ENCODE peak calls at places on chromosomes 5 and 9, in four cellular contexts. One of them, this sample, is unnamed.

GRCh38 chr5:39266442-39266841 is 47.1 kb upstream of the FYB1 start:
- DNase-seq in AG09319: no peak
- DNase-seq in cardiac fibroblast: no peak
- DNase-seq in B cell: no peak
- DNase-seq in this sample: no peak

GRCh38 chr5:139636975-139637408 is 11.2 kb upstream of the CXXC5 start:
- DNase-seq in AG09319: no peak
- DNase-seq in cardiac fibroblast: no peak
- DNase-seq in B cell: no peak
- DNase-seq in this sample: no peak

GRCh38 chr9:35611230-35611797 is 6.3 kb downstream of the TESK1 start:
- DNase-seq in AG09319: no peak
- DNase-seq in cardiac fibroblast: peak; percentile 63
- DNase-seq in B cell: peak; percentile 73
- DNase-seq in this sample: no peak

GRCh38 chr9:110050925-110051355 is 157.0 kb downstream of the C9orf152 start:
- DNase-seq in AG09319: peak; percentile 79
- DNase-seq in cardiac fibroblast: peak; percentile 88
- DNase-seq in B cell: no peak
- DNase-seq in this sample: no peak

GRCh38 chr5:57171818-57172465 is 1.9 kb upstream of the GPBP1 start:
- DNase-seq in AG09319: no peak
- DNase-seq in cardiac fibroblast: no peak
- DNase-seq in B cell: no peak
- DNase-seq in this sample: no peak

GRCh38 chr9:136081826-136082495 is 13.1 kb downstream of the NACC2 start:
- DNase-seq in AG09319: no peak
- DNase-seq in cardiac fibroblast: no peak
- DNase-seq in B cell: no peak
- DNase-seq in this sample: no peak

GRCh38 chr5:180909782-180910181 is 10.8 kb downstream of the BTNL8 start:
- DNase-seq in AG09319: no peak
- DNase-seq in cardiac fibroblast: no peak
- DNase-seq in B cell: no peak
- DNase-seq in this sample: no peak

GRCh38 chr5:42582723-42583122 is 159.5 kb downstream of the GHR start:
- DNase-seq in AG09319: no peak
- DNase-seq in cardiac fibroblast: no peak
- DNase-seq in B cell: no peak
- DNase-seq in this sample: no peak

GRCh38 chr9:117104972-117105495 is 309.8 kb downstream of the ASTN2 start:
- DNase-seq in AG09319: no peak
- DNase-seq in cardiac fibroblast: peak; percentile 7
- DNase-seq in B cell: no peak
- DNase-seq in this sample: no peak

GRCh38 chr5:76620166-76620565 is 3.0 kb downstream of the F2RL2 start:
- DNase-seq in AG09319: no peak
- DNase-seq in cardiac fibroblast: no peak
- DNase-seq in B cell: no peak
- DNase-seq in this sample: no peak

GRCh38 chr5:38710616-38711015 is 135.2 kb upstream of the OSMR start:
- DNase-seq in AG09319: no peak
- DNase-seq in cardiac fibroblast: no peak
- DNase-seq in B cell: no peak
- DNase-seq in this sample: no peak

GRCh38 chr5:159905496-159905895 is 10.8 kb upstream of the ADRA1B start:
- DNase-seq in AG09319: no peak
- DNase-seq in cardiac fibroblast: no peak
- DNase-seq in B cell: no peak
- DNase-seq in this sample: no peak

GRCh38 chr5:76256116-76256889 is 146.8 kb upstream of the IQGAP2 start:
- DNase-seq in AG09319: peak; percentile 29
- DNase-seq in cardiac fibroblast: peak; percentile 76
- DNase-seq in B cell: peak; percentile 72
- DNase-seq in this sample: no peak

GRCh38 chr9:7325980-7326379 is 473.6 kb downstream of the DMAC1 start:
- DNase-seq in AG09319: no peak
- DNase-seq in cardiac fibroblast: peak; percentile 26
- DNase-seq in B cell: no peak
- DNase-seq in this sample: no peak

GRCh38 chr5:133749331-133749985 is 137.1 kb upstream of the FSTL4 start:
- DNase-seq in AG09319: no peak
- DNase-seq in cardiac fibroblast: no peak
- DNase-seq in B cell: peak; percentile 32
- DNase-seq in this sample: no peak

GRCh38 chr9:37914701-37915358 is 10.9 kb upstream of the SLC25A51 start:
- DNase-seq in AG09319: no peak
- DNase-seq in cardiac fibroblast: no peak
- DNase-seq in B cell: no peak
- DNase-seq in this sample: no peak

GRCh38 chr9:136997830-136998234 is 1.5 kb upstream of the CLIC3 start:
- DNase-seq in AG09319: no peak
- DNase-seq in cardiac fibroblast: no peak
- DNase-seq in B cell: no peak
- DNase-seq in this sample: no peak

GRCh38 chr9:76433851-76434250 is 25.1 kb upstream of the GCNT1 start:
- DNase-seq in AG09319: no peak
- DNase-seq in cardiac fibroblast: peak; percentile 20
- DNase-seq in B cell: no peak
- DNase-seq in this sample: no peak

GRCh38 chr5:141680751-141681201 is 1.3 kb downstream of the ARAP3 start:
- DNase-seq in AG09319: no peak
- DNase-seq in cardiac fibroblast: peak; percentile 73
- DNase-seq in B cell: no peak
- DNase-seq in this sample: no peak

GRCh38 chr5:144249755-144250464 is 79.2 kb downstream of the KCTD16 start:
- DNase-seq in AG09319: no peak
- DNase-seq in cardiac fibroblast: no peak
- DNase-seq in B cell: no peak
- DNase-seq in this sample: no peak

GRCh38 chr5:119746984-119747383 is 117.6 kb downstream of the FAM170A start:
- DNase-seq in AG09319: no peak
- DNase-seq in cardiac fibroblast: no peak
- DNase-seq in B cell: no peak
- DNase-seq in this sample: no peak

GRCh38 chr5:119745976-119746375 is 116.6 kb downstream of the FAM170A start:
- DNase-seq in AG09319: no peak
- DNase-seq in cardiac fibroblast: no peak
- DNase-seq in B cell: no peak
- DNase-seq in this sample: no peak

GRCh38 chr5:119742311-119742710 is 113.0 kb downstream of the FAM170A start:
- DNase-seq in AG09319: no peak
- DNase-seq in cardiac fibroblast: no peak
- DNase-seq in B cell: no peak
- DNase-seq in this sample: no peak

GRCh38 chr5:119743927-119744326 is 114.6 kb downstream of the FAM170A start:
- DNase-seq in AG09319: no peak
- DNase-seq in cardiac fibroblast: peak; percentile 41
- DNase-seq in B cell: no peak
- DNase-seq in this sample: no peak
- TF ChIP-seq CTCF in AG09319: no peak
- TF ChIP-seq CTCF in cardiac fibroblast: peak; percentile 30
- TF ChIP-seq CTCF in B cell: peak; percentile 72
- TF ChIP-seq CTCF in this sample: peak; percentile 35

DNA sequence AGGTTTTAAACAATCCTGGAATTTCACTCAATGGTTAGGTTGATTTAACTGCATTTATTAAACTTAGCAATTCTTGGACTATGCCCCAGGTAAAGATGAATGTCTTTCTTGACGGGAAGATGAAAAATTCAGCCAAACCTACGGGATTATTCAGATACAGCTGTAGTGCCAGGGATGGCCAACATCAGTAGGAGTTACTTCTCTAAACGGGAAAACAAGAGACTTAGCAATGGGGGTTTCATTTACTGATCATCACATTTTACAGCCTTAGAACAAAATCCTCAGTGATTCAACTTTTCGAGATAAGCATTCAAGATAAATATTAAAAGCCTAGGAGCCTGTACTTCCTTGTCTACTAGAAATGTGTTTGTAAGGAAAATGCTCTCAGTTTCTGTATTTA is 46.1 kb downstream of the S1PR3 start:
- DNase-seq in AG09319: no peak
- DNase-seq in cardiac fibroblast: peak; percentile 34
- DNase-seq in B cell: no peak
- DNase-seq in this sample: no peak
- TF ChIP-seq CTCF in AG09319: no peak
- TF ChIP-seq CTCF in cardiac fibroblast: no peak
- TF ChIP-seq CTCF in B cell: no peak
- TF ChIP-seq CTCF in this sample: no peak

GRCh38 chr9:123401879-123402513 is 46.0 kb downstream of the CRB2 start:
- DNase-seq in AG09319: peak; percentile 12
- DNase-seq in cardiac fibroblast: peak; percentile 68
- DNase-seq in B cell: no peak
- DNase-seq in this sample: no peak

GRCh38 chr9:123402981-123403509 is 47.0 kb downstream of the CRB2 start:
- DNase-seq in AG09319: no peak
- DNase-seq in cardiac fibroblast: no peak
- DNase-seq in B cell: no peak
- DNase-seq in this sample: no peak

GRCh38 chr9:123400926-123401503 is 45.0 kb downstream of the CRB2 start:
- DNase-seq in AG09319: no peak
- DNase-seq in cardiac fibroblast: no peak
- DNase-seq in B cell: no peak
- DNase-seq in this sample: no peak

GRCh38 chr9:123397975-123398374 is 42.0 kb downstream of the CRB2 start:
- DNase-seq in AG09319: no peak
- DNase-seq in cardiac fibroblast: no peak
- DNase-seq in B cell: no peak
- DNase-seq in this sample: no peak

DNA sequence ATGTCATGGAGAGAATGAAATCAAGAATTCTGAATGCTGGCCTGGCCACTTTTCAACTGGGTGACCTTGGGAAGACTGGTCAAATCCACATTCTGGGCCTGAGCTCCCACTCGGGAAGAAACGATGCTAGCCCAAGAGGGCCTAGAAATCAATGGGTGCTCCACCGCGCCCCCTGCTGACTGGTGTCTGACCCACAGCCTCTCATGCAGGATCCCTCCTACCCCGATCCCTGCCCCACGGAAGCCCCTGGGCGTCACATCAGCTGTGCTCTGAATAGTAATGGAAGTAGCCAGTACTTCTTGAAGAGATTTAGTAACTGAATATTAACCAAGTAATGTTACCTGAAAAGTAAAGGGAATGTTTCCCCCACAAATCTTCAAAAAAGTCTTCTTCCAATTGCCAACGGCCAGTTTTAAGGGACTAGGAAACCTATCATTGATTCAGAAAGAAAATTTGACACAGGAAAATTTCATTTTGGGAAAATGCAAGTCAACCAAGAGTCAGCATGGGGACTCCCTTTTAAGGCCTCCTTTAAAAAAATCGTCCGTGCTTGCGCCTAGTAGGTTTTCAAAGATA is 43.9 kb downstream of the CRB2 start:
- DNase-seq in AG09319: no peak
- DNase-seq in cardiac fibroblast: no peak
- DNase-seq in B cell: no peak
- DNase-seq in this sample: no peak
- TF ChIP-seq CTCF in AG09319: peak; percentile 46
- TF ChIP-seq CTCF in cardiac fibroblast: peak; percentile 53
- TF ChIP-seq CTCF in B cell: peak; percentile 41
- TF ChIP-seq CTCF in this sample: peak; percentile 44

GRCh38 chr5:100502684-100503083 is 32.5 kb upstream of the FAM174A start:
- DNase-seq in AG09319: no peak
- DNase-seq in cardiac fibroblast: no peak
- DNase-seq in B cell: no peak
- DNase-seq in this sample: no peak

GRCh38 chr5:100505984-100506670 is 29.0 kb upstream of the FAM174A start:
- DNase-seq in AG09319: peak; percentile 24
- DNase-seq in cardiac fibroblast: peak; percentile 90
- DNase-seq in B cell: no peak
- DNase-seq in this sample: no peak
- TF ChIP-seq CTCF in AG09319: no peak
- TF ChIP-seq CTCF in cardiac fibroblast: peak; percentile 29
- TF ChIP-seq CTCF in B cell: no peak
- TF ChIP-seq CTCF in this sample: no peak

GRCh38 chr5:1686066-1686802 is 113.4 kb downstream of the MRPL36 start:
- DNase-seq in AG09319: no peak
- DNase-seq in cardiac fibroblast: no peak
- DNase-seq in B cell: no peak
- DNase-seq in this sample: no peak

GRCh38 chr5:1685076-1685475 is 114.6 kb downstream of the MRPL36 start:
- DNase-seq in AG09319: no peak
- DNase-seq in cardiac fibroblast: no peak
- DNase-seq in B cell: no peak
- DNase-seq in this sample: no peak

GRCh38 chr5:1687301-1687970 is 112.2 kb downstream of the MRPL36 start:
- DNase-seq in AG09319: no peak
- DNase-seq in cardiac fibroblast: no peak
- DNase-seq in B cell: no peak
- DNase-seq in this sample: no peak

GRCh38 chr5:1681955-1682354 is 117.7 kb downstream of the MRPL36 start:
- DNase-seq in AG09319: no peak
- DNase-seq in cardiac fibroblast: no peak
- DNase-seq in B cell: no peak
- DNase-seq in this sample: no peak
- TF ChIP-seq CTCF in AG09319: no peak
- TF ChIP-seq CTCF in cardiac fibroblast: no peak
- TF ChIP-seq CTCF in B cell: no peak
- TF ChIP-seq CTCF in this sample: no peak

DNA sequence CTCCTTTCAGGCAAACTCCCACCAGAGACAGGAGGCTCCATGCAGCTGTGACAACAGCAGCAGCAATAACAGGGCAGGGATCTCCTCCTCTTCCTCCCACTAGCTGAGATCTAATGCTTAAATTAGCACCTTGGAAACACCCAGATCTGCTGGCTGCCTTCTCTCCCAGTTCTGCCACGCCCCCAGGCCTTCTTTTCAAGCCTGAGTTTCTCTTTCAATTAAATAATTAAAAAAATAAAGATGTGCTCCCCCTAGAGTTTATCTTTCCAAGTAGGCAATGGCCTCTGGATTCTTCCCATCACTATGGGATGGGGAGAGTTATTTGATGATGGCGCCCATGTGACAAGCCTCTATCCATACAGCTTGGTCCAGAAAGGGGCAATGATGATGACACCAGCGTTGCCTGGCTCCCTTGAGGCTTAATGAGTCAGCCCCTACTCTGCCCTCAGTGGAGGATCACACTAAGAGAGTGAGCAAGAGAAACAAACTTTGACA is 3.8 kb downstream of the FAM219A start:
- DNase-seq in AG09319: no peak
- DNase-seq in cardiac fibroblast: peak; percentile 46
- DNase-seq in B cell: no peak
- DNase-seq in this sample: no peak
- TF ChIP-seq CTCF in AG09319: no peak
- TF ChIP-seq CTCF in cardiac fibroblast: peak; percentile 16
- TF ChIP-seq CTCF in B cell: no peak
- TF ChIP-seq CTCF in this sample: no peak

GRCh38 chr9:93680445-93681315 is 104.3 kb downstream of the PHF2 start:
- DNase-seq in AG09319: no peak
- DNase-seq in cardiac fibroblast: no peak
- DNase-seq in B cell: peak; percentile 30
- DNase-seq in this sample: peak; percentile 13
- TF ChIP-seq CTCF in AG09319: peak; percentile 4
- TF ChIP-seq CTCF in cardiac fibroblast: no peak
- TF ChIP-seq CTCF in B cell: no peak
- TF ChIP-seq CTCF in this sample: no peak